ENCODE peak calls at places on chromosomes 3 and 15, in nine cellular contexts. One of them, this sample, is unnamed.
A peak's percentile ranks its signal among the peaks of the same experiment; 100 is the strongest.

GRCh38 chr15:56805466-56806146 is 72.3 kb upstream of the ZNF280D start:
- DNase-seq in mesothelial cell of epicardium: no peak
- DNase-seq in sigmoid colon: no peak
- DNase-seq in progenitor cell of endocrine pancreas: no peak
- DNase-seq in foreskin fibroblast: peak; percentile 81
- DNase-seq in left ventricle myocardium inferior: no peak
- DNase-seq in A549: peak; percentile 71
- DNase-seq in HFF-Myc: peak; percentile 43
- DNase-seq in GM12865: peak; percentile 58
- DNase-seq in this sample: no peak

GRCh38 chr3:185760550-185760949 is 64.3 kb downstream of the IGF2BP2 start:
- DNase-seq in mesothelial cell of epicardium: no peak
- DNase-seq in sigmoid colon: no peak
- DNase-seq in progenitor cell of endocrine pancreas: no peak
- DNase-seq in foreskin fibroblast: no peak
- DNase-seq in left ventricle myocardium inferior: no peak
- DNase-seq in A549: no peak
- DNase-seq in HFF-Myc: no peak
- DNase-seq in GM12865: no peak
- DNase-seq in this sample: no peak

GRCh38 chr15:68609618-68610017 is 30.8 kb downstream of the CORO2B start:
- DNase-seq in mesothelial cell of epicardium: no peak
- DNase-seq in sigmoid colon: peak; percentile 91
- DNase-seq in progenitor cell of endocrine pancreas: no peak
- DNase-seq in foreskin fibroblast: no peak
- DNase-seq in left ventricle myocardium inferior: peak; percentile 89
- DNase-seq in A549: no peak
- DNase-seq in HFF-Myc: no peak
- DNase-seq in GM12865: no peak
- DNase-seq in this sample: no peak

GRCh38 chr3:12495749-12496452 is 11.6 kb downstream of the TSEN2 start:
- DNase-seq in mesothelial cell of epicardium: no peak
- DNase-seq in sigmoid colon: no peak
- DNase-seq in progenitor cell of endocrine pancreas: no peak
- DNase-seq in foreskin fibroblast: no peak
- DNase-seq in left ventricle myocardium inferior: no peak
- DNase-seq in A549: no peak
- DNase-seq in HFF-Myc: no peak
- DNase-seq in GM12865: no peak
- DNase-seq in this sample: no peak

GRCh38 chr3:139251529-139251928 is 92.3 kb upstream of the MRPS22 start:
- DNase-seq in mesothelial cell of epicardium: no peak
- DNase-seq in sigmoid colon: no peak
- DNase-seq in progenitor cell of endocrine pancreas: no peak
- DNase-seq in foreskin fibroblast: no peak
- DNase-seq in left ventricle myocardium inferior: no peak
- DNase-seq in A549: no peak
- DNase-seq in HFF-Myc: no peak
- DNase-seq in GM12865: peak; percentile 11
- DNase-seq in this sample: no peak

GRCh38 chr3:14663396-14663795 is 11.5 kb upstream of the C3orf20 start:
- DNase-seq in mesothelial cell of epicardium: no peak
- DNase-seq in sigmoid colon: no peak
- DNase-seq in progenitor cell of endocrine pancreas: no peak
- DNase-seq in foreskin fibroblast: no peak
- DNase-seq in left ventricle myocardium inferior: no peak
- DNase-seq in A549: no peak
- DNase-seq in HFF-Myc: no peak
- DNase-seq in GM12865: no peak
- DNase-seq in this sample: no peak

GRCh38 chr3:185988816-185989175 is 51.0 kb upstream of the TRA2B start:
- DNase-seq in mesothelial cell of epicardium: no peak
- DNase-seq in sigmoid colon: no peak
- DNase-seq in progenitor cell of endocrine pancreas: no peak
- DNase-seq in foreskin fibroblast: no peak
- DNase-seq in left ventricle myocardium inferior: no peak
- DNase-seq in A549: no peak
- DNase-seq in HFF-Myc: no peak
- DNase-seq in GM12865: peak; percentile 27
- DNase-seq in this sample: no peak

GRCh38 chr3:102400766-102401165 is 34.0 kb upstream of the ZPLD1 start:
- DNase-seq in mesothelial cell of epicardium: no peak
- DNase-seq in sigmoid colon: no peak
- DNase-seq in progenitor cell of endocrine pancreas: no peak
- DNase-seq in foreskin fibroblast: peak; percentile 0
- DNase-seq in left ventricle myocardium inferior: no peak
- DNase-seq in A549: no peak
- DNase-seq in HFF-Myc: peak; percentile 41
- DNase-seq in GM12865: no peak
- DNase-seq in this sample: no peak

GRCh38 chr15:42070276-42070965 is 23.9 kb downstream of the PLA2G4D start:
- DNase-seq in mesothelial cell of epicardium: no peak
- DNase-seq in sigmoid colon: no peak
- DNase-seq in progenitor cell of endocrine pancreas: no peak
- DNase-seq in foreskin fibroblast: no peak
- DNase-seq in left ventricle myocardium inferior: no peak
- DNase-seq in A549: no peak
- DNase-seq in HFF-Myc: no peak
- DNase-seq in GM12865: no peak
- DNase-seq in this sample: no peak

GRCh38 chr15:42068601-42069000 is 25.8 kb downstream of the PLA2G4D start:
- DNase-seq in mesothelial cell of epicardium: no peak
- DNase-seq in sigmoid colon: no peak
- DNase-seq in progenitor cell of endocrine pancreas: no peak
- DNase-seq in foreskin fibroblast: no peak
- DNase-seq in left ventricle myocardium inferior: no peak
- DNase-seq in A549: no peak
- DNase-seq in HFF-Myc: no peak
- DNase-seq in GM12865: no peak
- DNase-seq in this sample: no peak

GRCh38 chr15:42069496-42070275 is 24.7 kb downstream of the PLA2G4D start:
- DNase-seq in mesothelial cell of epicardium: no peak
- DNase-seq in sigmoid colon: no peak
- DNase-seq in progenitor cell of endocrine pancreas: no peak
- DNase-seq in foreskin fibroblast: no peak
- DNase-seq in left ventricle myocardium inferior: no peak
- DNase-seq in A549: no peak
- DNase-seq in HFF-Myc: no peak
- DNase-seq in GM12865: no peak
- DNase-seq in this sample: no peak

GRCh38 chr15:42070966-42071350 is 23.4 kb downstream of the PLA2G4D start:
- DNase-seq in mesothelial cell of epicardium: no peak
- DNase-seq in sigmoid colon: no peak
- DNase-seq in progenitor cell of endocrine pancreas: no peak
- DNase-seq in foreskin fibroblast: no peak
- DNase-seq in left ventricle myocardium inferior: no peak
- DNase-seq in A549: no peak
- DNase-seq in HFF-Myc: no peak
- DNase-seq in GM12865: no peak
- DNase-seq in this sample: no peak

DNA sequence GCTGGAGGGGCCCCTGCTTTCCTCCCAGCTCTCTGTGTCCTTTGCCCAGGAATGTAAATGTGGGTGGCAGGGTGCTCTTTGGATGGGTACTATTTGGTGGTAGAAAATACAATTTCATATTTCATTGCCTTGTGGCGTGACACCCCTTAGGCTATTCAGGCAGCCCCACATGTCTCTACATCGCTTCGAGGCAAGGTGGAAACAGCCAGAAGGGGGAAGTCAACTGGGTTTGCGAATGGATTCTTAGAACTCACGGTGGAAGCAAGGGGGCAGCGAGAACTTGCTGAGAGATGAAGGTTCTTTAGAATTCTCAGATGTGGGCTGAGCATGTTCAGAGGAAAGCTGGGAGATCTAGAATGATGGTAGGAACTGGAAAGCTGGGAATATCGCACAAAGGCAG is 25.3 kb downstream of the PLA2G4D start:
- DNase-seq in mesothelial cell of epicardium: no peak
- DNase-seq in sigmoid colon: no peak
- DNase-seq in progenitor cell of endocrine pancreas: no peak
- DNase-seq in foreskin fibroblast: no peak
- DNase-seq in left ventricle myocardium inferior: no peak
- DNase-seq in A549: no peak
- DNase-seq in HFF-Myc: no peak
- DNase-seq in GM12865: no peak
- DNase-seq in this sample: no peak
- TF ChIP-seq CTCF in mesothelial cell of epicardium: no peak
- TF ChIP-seq CTCF in sigmoid colon: no peak
- TF ChIP-seq CTCF in progenitor cell of endocrine pancreas: no peak
- TF ChIP-seq CTCF in foreskin fibroblast: no peak
- TF ChIP-seq CTCF in left ventricle myocardium inferior: no peak
- TF ChIP-seq CTCF in A549: no peak
- TF ChIP-seq CTCF in HFF-Myc: no peak
- TF ChIP-seq CTCF in GM12865: no peak
- TF ChIP-seq CTCF in this sample: no peak

GRCh38 chr3:174758943-174759342 is 100.2 kb upstream of the NAALADL2 start:
- DNase-seq in mesothelial cell of epicardium: no peak
- DNase-seq in sigmoid colon: no peak
- DNase-seq in progenitor cell of endocrine pancreas: no peak
- DNase-seq in foreskin fibroblast: no peak
- DNase-seq in left ventricle myocardium inferior: no peak
- DNase-seq in A549: no peak
- DNase-seq in HFF-Myc: no peak
- DNase-seq in GM12865: no peak
- DNase-seq in this sample: no peak

DNA sequence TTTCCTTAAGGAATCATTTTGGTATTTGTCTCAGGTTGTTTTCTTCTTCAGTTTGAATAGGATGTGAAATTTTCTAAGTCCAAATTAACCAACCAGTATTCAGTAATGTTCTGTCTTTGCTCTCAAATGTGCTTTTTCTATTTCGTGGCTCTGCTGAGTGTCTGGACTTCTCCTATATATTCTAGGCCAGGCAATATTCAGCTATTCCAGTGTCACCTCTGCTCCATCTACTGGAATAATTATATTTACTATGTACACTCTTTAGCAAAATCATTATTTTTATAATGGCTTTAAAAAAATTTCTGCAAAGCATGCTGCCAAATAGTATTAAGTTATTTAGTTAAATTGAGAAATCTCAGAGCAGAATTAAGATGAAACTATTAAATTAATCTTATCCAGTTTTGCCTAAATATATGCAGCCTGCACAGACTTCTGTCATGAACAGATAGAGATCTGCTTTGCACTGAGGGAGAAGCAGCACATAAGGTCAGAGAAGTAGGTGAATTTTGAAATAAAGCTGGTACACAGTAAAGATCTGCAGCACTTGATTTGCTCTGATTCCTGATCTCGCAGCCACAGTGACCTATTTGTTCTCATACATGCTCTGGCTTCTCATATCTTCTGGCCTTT is 102.8 kb upstream of the NAALADL2 start:
- DNase-seq in mesothelial cell of epicardium: no peak
- DNase-seq in sigmoid colon: no peak
- DNase-seq in progenitor cell of endocrine pancreas: no peak
- DNase-seq in foreskin fibroblast: no peak
- DNase-seq in left ventricle myocardium inferior: no peak
- DNase-seq in A549: no peak
- DNase-seq in HFF-Myc: no peak
- DNase-seq in GM12865: no peak
- DNase-seq in this sample: no peak
- TF ChIP-seq CTCF in mesothelial cell of epicardium: no peak
- TF ChIP-seq CTCF in sigmoid colon: no peak
- TF ChIP-seq CTCF in progenitor cell of endocrine pancreas: no peak
- TF ChIP-seq CTCF in foreskin fibroblast: no peak
- TF ChIP-seq CTCF in left ventricle myocardium inferior: no peak
- TF ChIP-seq CTCF in A549: no peak
- TF ChIP-seq CTCF in HFF-Myc: no peak
- TF ChIP-seq CTCF in GM12865: no peak
- TF ChIP-seq CTCF in this sample: no peak

GRCh38 chr3:153624310-153625030 is 462.4 kb downstream of the RAP2B start:
- DNase-seq in mesothelial cell of epicardium: no peak
- DNase-seq in sigmoid colon: no peak
- DNase-seq in progenitor cell of endocrine pancreas: no peak
- DNase-seq in foreskin fibroblast: no peak
- DNase-seq in left ventricle myocardium inferior: no peak
- DNase-seq in A549: no peak
- DNase-seq in HFF-Myc: no peak
- DNase-seq in GM12865: peak; percentile 19
- DNase-seq in this sample: no peak

GRCh38 chr3:153623834-153624233 is 461.8 kb downstream of the RAP2B start:
- DNase-seq in mesothelial cell of epicardium: no peak
- DNase-seq in sigmoid colon: no peak
- DNase-seq in progenitor cell of endocrine pancreas: no peak
- DNase-seq in foreskin fibroblast: no peak
- DNase-seq in left ventricle myocardium inferior: no peak
- DNase-seq in A549: no peak
- DNase-seq in HFF-Myc: no peak
- DNase-seq in GM12865: no peak
- DNase-seq in this sample: no peak

GRCh38 chr3:153626158-153626557 is 464.1 kb downstream of the RAP2B start:
- DNase-seq in mesothelial cell of epicardium: no peak
- DNase-seq in sigmoid colon: no peak
- DNase-seq in progenitor cell of endocrine pancreas: no peak
- DNase-seq in foreskin fibroblast: no peak
- DNase-seq in left ventricle myocardium inferior: no peak
- DNase-seq in A549: no peak
- DNase-seq in HFF-Myc: no peak
- DNase-seq in GM12865: peak; percentile 22
- DNase-seq in this sample: no peak

GRCh38 chr3:153628591-153628990 is 466.6 kb downstream of the RAP2B start:
- DNase-seq in mesothelial cell of epicardium: no peak
- DNase-seq in sigmoid colon: no peak
- DNase-seq in progenitor cell of endocrine pancreas: no peak
- DNase-seq in foreskin fibroblast: peak; percentile 24
- DNase-seq in left ventricle myocardium inferior: no peak
- DNase-seq in A549: no peak
- DNase-seq in HFF-Myc: no peak
- DNase-seq in GM12865: peak; percentile 55
- DNase-seq in this sample: no peak

DNA sequence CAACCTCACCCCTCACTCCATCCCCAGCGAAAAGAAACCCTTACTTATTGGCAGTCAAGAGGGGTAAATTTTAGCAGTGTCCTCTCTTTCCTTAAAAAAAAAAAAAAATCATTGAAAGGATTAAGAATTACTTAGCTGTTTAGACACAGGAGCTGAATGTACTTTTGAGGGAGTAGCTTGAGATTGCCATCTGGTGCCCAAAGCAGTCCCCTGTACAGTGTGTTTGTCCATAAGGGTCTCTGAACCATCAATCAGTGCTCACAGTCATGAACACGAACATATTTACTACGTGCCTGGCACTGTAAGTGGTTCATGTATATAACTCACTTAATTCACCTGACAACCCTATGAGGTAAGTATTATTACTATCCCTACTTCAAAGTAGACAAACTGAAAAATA is 463.5 kb downstream of the RAP2B start:
- DNase-seq in mesothelial cell of epicardium: no peak
- DNase-seq in sigmoid colon: no peak
- DNase-seq in progenitor cell of endocrine pancreas: no peak
- DNase-seq in foreskin fibroblast: no peak
- DNase-seq in left ventricle myocardium inferior: no peak
- DNase-seq in A549: no peak
- DNase-seq in HFF-Myc: no peak
- DNase-seq in GM12865: no peak
- DNase-seq in this sample: no peak
- TF ChIP-seq CTCF in mesothelial cell of epicardium: no peak
- TF ChIP-seq CTCF in sigmoid colon: no peak
- TF ChIP-seq CTCF in progenitor cell of endocrine pancreas: no peak
- TF ChIP-seq CTCF in foreskin fibroblast: no peak
- TF ChIP-seq CTCF in left ventricle myocardium inferior: no peak
- TF ChIP-seq CTCF in A549: no peak
- TF ChIP-seq CTCF in HFF-Myc: no peak
- TF ChIP-seq CTCF in GM12865: no peak
- TF ChIP-seq CTCF in this sample: no peak

GRCh38 chr3:89043406-89043947 is 63.9 kb upstream of the EPHA3 start:
- DNase-seq in mesothelial cell of epicardium: no peak
- DNase-seq in sigmoid colon: no peak
- DNase-seq in progenitor cell of endocrine pancreas: no peak
- DNase-seq in foreskin fibroblast: no peak
- DNase-seq in left ventricle myocardium inferior: no peak
- DNase-seq in A549: no peak
- DNase-seq in HFF-Myc: no peak
- DNase-seq in GM12865: no peak
- DNase-seq in this sample: no peak

GRCh38 chr3:89046661-89047060 is 60.8 kb upstream of the EPHA3 start:
- DNase-seq in mesothelial cell of epicardium: no peak
- DNase-seq in sigmoid colon: no peak
- DNase-seq in progenitor cell of endocrine pancreas: no peak
- DNase-seq in foreskin fibroblast: no peak
- DNase-seq in left ventricle myocardium inferior: no peak
- DNase-seq in A549: no peak
- DNase-seq in HFF-Myc: no peak
- DNase-seq in GM12865: no peak
- DNase-seq in this sample: no peak

DNA sequence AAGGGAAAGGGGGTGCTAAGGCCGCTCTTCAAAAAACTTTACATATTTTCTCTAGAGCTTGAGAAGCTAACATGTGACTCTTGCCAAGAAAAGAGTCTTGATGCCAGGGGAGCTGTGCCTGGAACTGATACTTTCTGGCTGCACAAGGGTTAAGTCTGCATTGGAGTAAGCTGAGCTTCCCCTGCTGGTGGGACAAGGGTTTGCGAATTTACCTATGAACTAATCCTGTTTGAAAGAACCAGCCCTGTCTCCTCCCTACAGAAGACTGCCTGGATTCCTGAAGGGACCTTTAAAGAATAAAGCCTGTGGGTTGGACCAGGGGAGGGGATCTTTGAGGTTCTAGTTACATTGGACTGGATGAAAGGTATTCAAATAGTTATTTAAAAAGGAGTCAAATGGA is 58.3 kb upstream of the EPHA3 start:
- DNase-seq in mesothelial cell of epicardium: no peak
- DNase-seq in sigmoid colon: no peak
- DNase-seq in progenitor cell of endocrine pancreas: no peak
- DNase-seq in foreskin fibroblast: no peak
- DNase-seq in left ventricle myocardium inferior: no peak
- DNase-seq in A549: peak; percentile 20
- DNase-seq in HFF-Myc: no peak
- DNase-seq in GM12865: peak; percentile 1
- DNase-seq in this sample: no peak
- TF ChIP-seq CTCF in mesothelial cell of epicardium: no peak
- TF ChIP-seq CTCF in sigmoid colon: no peak
- TF ChIP-seq CTCF in progenitor cell of endocrine pancreas: peak; percentile 47
- TF ChIP-seq CTCF in foreskin fibroblast: peak; percentile 24
- TF ChIP-seq CTCF in left ventricle myocardium inferior: no peak
- TF ChIP-seq CTCF in A549: no peak
- TF ChIP-seq CTCF in HFF-Myc: peak; percentile 29
- TF ChIP-seq CTCF in GM12865: no peak
- TF ChIP-seq CTCF in this sample: no peak